ENCODE peak calls at places on chromosome 19, in eight cellular contexts. I, T, M, E, A, J, F and Q are unnamed samples.

GRCh38 chr19:38378866-38379265 is 4.5 kb downstream of the PSMD8 start:
- DNase-seq in T (no peak), I (no peak), F (no peak), A (no peak), J (no peak), M (no peak), E (no peak), Q (no peak)

GRCh38 chr19:6774821-6775707 is 2.6 kb downstream of the VAV1 start:
- DNase-seq in I (no peak), T (no peak), F (no peak), A (no peak), J (no peak), M (no peak), E (no peak), Q (no peak)

GRCh38 chr19:51792932-51793331 is 2.0 kb upstream of the FPR3 start:
- DNase-seq in E (no peak), F (no peak), M (no peak), T (no peak), I (no peak), J (no peak), A (no peak), Q (no peak)

GRCh38 chr19:13053238-13053637 is 49.4 kb downstream of the LYL1 start:
- DNase-seq in E (no peak), T (no peak), A (no peak), F (no peak), I (no peak), M (no peak), J (no peak), Q (no peak)

GRCh38 chr19:14370169-14370998 is 10.9 kb upstream of the ADGRE5 start:
- DNase-seq in J (peak; percentile 69), F (no peak), I (no peak), A (no peak), T (no peak), M (no peak), E (no peak), Q (no peak)

GRCh38 chr19:1410136-1410786 is 2.9 kb downstream of the DAZAP1 start:
- DNase-seq in A (no peak), E (no peak), T (no peak), I (no peak), J (no peak), M (no peak), F (no peak), Q (no peak)

GRCh38 chr19:35862528-35862927 is 5.8 kb downstream of the KIRREL2 start:
- DNase-seq in I (no peak), A (no peak), T (no peak), F (no peak), E (no peak), J (no peak), M (no peak), Q (no peak)

GRCh38 chr19:35830986-35831385 is 18.3 kb upstream of the PRODH2 start:
- DNase-seq in E (no peak), A (no peak), T (no peak), J (no peak), M (no peak), I (no peak), F (no peak), Q (no peak)

GRCh38 chr19:3108775-3109174 is 14.6 kb downstream of the GNA11 start:
- DNase-seq in J (peak; percentile 77), M (peak; percentile 67), T (peak; percentile 60), E (no peak), A (no peak), I (peak; percentile 77), F (no peak), Q (peak; percentile 84)

GRCh38 chr19:37989855-37990254 is 82.8 kb downstream of the SIPA1L3 start:
- DNase-seq in E (no peak), M (no peak), J (no peak), T (peak; percentile 46), A (no peak), I (no peak), F (no peak), Q (no peak)

GRCh38 chr19:18415177-18415867 is 3.9 kb upstream of the SSBP4 start:
- DNase-seq in M (no peak), E (no peak), I (peak; percentile 86), J (no peak), A (no peak), F (peak; percentile 91), T (no peak), Q (peak; percentile 80)

GRCh38 chr19:763869-764268 is 13.0 kb downstream of the MISP start:
- DNase-seq in F (no peak), J (no peak), T (no peak), E (no peak), I (no peak), A (no peak), M (no peak), Q (no peak)

GRCh38 chr19:662962-663681 is at the start of gene RNF126:
- DNase-seq in I (peak; percentile 96), F (peak; percentile 93), M (peak; percentile 93), E (no peak), A (peak; percentile 69), J (peak; percentile 89), T (peak; percentile 94), Q (peak; percentile 98)

GRCh38 chr19:55088021-55088451 is 12.4 kb downstream of the EPS8L1 start:
- DNase-seq in M (no peak), F (no peak), I (no peak), E (no peak), T (no peak), A (no peak), J (no peak), Q (no peak)

GRCh38 chr19:55084416-55084815 is 8.7 kb downstream of the EPS8L1 start:
- DNase-seq in F (no peak), T (no peak), A (no peak), E (no peak), J (no peak), M (no peak), I (no peak), Q (no peak)

GRCh38 chr19:55087542-55087935 is 11.9 kb downstream of the EPS8L1 start:
- DNase-seq in E (no peak), J (no peak), T (no peak), A (no peak), M (no peak), I (no peak), F (no peak), Q (no peak)

GRCh38 chr19:55086730-55087541 is 11.3 kb downstream of the EPS8L1 start:
- DNase-seq in F (peak; percentile 96), J (peak; percentile 71), I (peak; percentile 96), E (peak; percentile 66), T (peak; percentile 96), A (peak; percentile 82), M (peak; percentile 93), Q (peak; percentile 95)

DNA sequence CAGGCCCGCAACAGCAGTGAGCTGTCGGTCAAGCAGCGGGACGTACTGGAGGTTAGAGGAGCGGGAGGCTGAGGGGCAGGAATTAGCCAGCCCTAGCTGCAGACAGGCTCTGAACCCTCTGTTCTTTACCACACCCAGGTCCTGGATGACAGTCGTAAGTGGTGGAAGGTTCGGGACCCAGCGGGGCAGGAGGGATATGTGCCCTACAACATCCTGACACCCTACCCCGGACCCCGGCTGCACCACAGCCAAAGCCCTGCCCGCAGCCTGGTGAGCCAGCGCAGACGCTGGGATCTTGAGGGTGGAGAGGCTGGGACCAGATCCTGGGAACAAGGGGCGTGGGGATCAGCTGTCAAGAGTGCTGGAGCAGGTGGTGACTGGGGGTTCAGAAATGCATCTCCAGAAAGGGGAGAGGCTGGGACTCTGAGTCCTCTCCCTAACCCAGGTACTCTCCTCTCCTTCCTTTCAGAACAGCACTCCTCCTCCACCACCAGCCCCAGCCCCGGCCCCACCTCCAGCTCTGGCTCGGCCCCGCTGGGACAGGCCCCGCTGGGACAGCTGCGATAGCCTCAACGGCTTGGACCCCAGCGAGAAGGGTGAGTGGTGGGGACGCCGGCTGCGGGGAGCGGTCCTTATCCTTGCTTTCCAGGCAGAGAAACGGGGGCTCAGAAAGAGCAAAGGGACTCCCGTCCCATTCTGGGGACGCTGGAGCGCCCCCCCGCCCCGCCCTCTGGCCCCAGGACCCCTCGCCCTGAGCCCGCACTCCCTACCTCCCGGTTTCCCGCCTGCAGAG is 10.4 kb downstream of the EPS8L1 start:
- DNase-seq in E (no peak), A (no peak), M (no peak), F (no peak), J (no peak), T (no peak), I (no peak), Q (no peak)
- H3K4me3 ChIP-seq in E (peak overlapping the region; percentile 52), A (peak overlapping the region; percentile 75), M (no peak overlapping the region), F (peak overlapping the region; percentile 46), J (no peak overlapping the region), T (no peak overlapping the region), I (peak overlapping the region; percentile 68), Q (no peak overlapping the region)

GRCh38 chr19:55387736-55388497 is 2.2 kb downstream of the RPL28 start:
- DNase-seq in T (no peak), I (no peak), F (no peak), E (no peak), J (no peak), A (no peak), M (no peak), Q (no peak)
- H3K4me3 ChIP-seq in T (peak overlapping the region; percentile 10), I (peak overlapping the region; percentile 81), F (peak overlapping the region; percentile 74), E (peak overlapping the region; percentile 94), J (no peak overlapping the region), A (peak overlapping the region; percentile 99), M (peak overlapping the region; percentile 99), Q (no peak overlapping the region)

DNA sequence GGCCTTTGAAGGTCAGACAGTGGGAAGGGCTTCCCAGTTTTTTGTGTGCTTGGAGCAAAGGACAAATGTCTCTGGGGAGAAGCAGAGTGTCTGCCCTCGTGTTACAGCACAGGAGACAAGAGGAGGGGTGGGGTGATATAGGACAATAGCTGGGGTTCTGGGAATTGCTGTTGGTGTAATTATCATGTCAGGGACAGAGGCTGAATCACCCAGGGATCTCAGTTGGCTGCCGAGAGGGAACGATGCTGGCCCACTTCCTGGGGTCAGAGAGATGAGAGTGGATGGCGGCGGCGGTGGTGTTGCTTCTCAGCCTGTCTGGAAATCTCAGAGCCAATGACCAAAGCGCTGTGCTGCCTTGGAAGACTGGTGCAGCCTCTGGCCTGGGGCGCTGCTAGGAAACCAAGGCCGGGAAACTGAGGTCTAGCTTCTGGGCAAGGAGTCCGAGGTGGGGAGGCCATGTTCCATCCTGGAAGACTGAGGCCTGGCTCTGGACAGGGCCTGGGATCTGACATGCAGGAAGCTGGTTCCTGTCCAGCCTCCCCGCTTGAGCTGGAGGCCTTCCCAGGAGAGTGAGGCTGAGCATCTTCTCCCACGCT is 1.3 kb downstream of the INAFM1 start:
- DNase-seq in E (no peak), M (no peak), A (no peak), J (no peak), F (peak; percentile 54), I (peak; percentile 79), T (no peak), Q (no peak)
- H3K4me3 ChIP-seq in E (no peak overlapping the region), M (no peak overlapping the region), A (peak overlapping the region; percentile 91), J (no peak overlapping the region), F (no peak overlapping the region), I (peak overlapping the region; percentile 62), T (no peak overlapping the region), Q (no peak overlapping the region)

GRCh38 chr19:30590596-30591229 is 218.5 kb downstream of the ZNF536 start:
- DNase-seq in T (no peak), I (no peak), F (no peak), J (no peak), M (no peak), A (no peak), E (no peak), Q (no peak)

GRCh38 chr19:30593358-30593757 is 221.2 kb downstream of the ZNF536 start:
- DNase-seq in J (no peak), I (no peak), F (no peak), E (no peak), T (no peak), M (no peak), A (peak; percentile 4), Q (peak; percentile 9)

GRCh38 chr19:30584121-30584520 is 211.9 kb downstream of the ZNF536 start:
- DNase-seq in T (no peak), M (no peak), A (no peak), F (no peak), J (no peak), I (no peak), E (no peak), Q (no peak)

GRCh38 chr19:30587869-30588268 is 215.7 kb downstream of the ZNF536 start:
- DNase-seq in F (no peak), T (no peak), A (no peak), E (no peak), I (no peak), J (no peak), M (no peak), Q (no peak)
- H3K4me3 ChIP-seq in F (no peak overlapping the region), T (no peak overlapping the region), A (no peak overlapping the region), E (no peak overlapping the region), I (no peak overlapping the region), J (no peak overlapping the region), M (no peak overlapping the region), Q (no peak overlapping the region)